ENCODE peak calls at places on chromosomes 13 and 19, in ten cellular contexts. R is activated CD4-positive, alpha-beta T cell treated with anti-CD3 and anti-CD28 coated beads, Interleukin-2, amount 50 U/mL, for 4 hours; V is AG10803; L is right cardiac atrium; F is T-cell; N is transverse colon; T is ovary; G is HT1080; Y is GM10248; I is neuronal stem cell. S is an unnamed sample.

GRCh38 chr19:51129716-51130115 is 5.0 kb downstream of the SIGLEC9 start:
- DNase-seq in T (no peak), F (no peak), I (no peak), L (no peak), N (no peak), R (no peak), Y (no peak), G (no peak), V (no peak), S (no peak)

GRCh38 chr19:46715620-46716012 is 1.3 kb downstream of the PRKD2 start:
- DNase-seq in G (no peak), F (no peak), Y (no peak), T (no peak), N (no peak), R (no peak), V (no peak), L (peak), I (no peak), S (no peak)

GRCh38 chr19:36152061-36152885 is at the start of gene COX7A1:
- DNase-seq in T (peak), G (no peak), I (no peak), N (peak), V (peak), R (no peak), Y (peak), F (no peak), L (peak), S (peak)

GRCh38 chr19:44846455-44847143 is 502 bp downstream of the NECTIN2 start:
- DNase-seq in V (peak), T (peak), I (peak), N (peak), R (no peak), L (peak), F (no peak), Y (peak), G (no peak), S (no peak)

GRCh38 chr19:19461306-19461670 is 54.1 kb downstream of the TSSK6 start:
- DNase-seq in R (no peak), N (no peak), F (no peak), I (no peak), G (no peak), V (no peak), Y (no peak), T (no peak), L (no peak), S (no peak)

GRCh38 chr13:49560270-49561063 is 24.9 kb downstream of the RCBTB1 start:
- DNase-seq in G (no peak), Y (no peak), F (no peak), I (no peak), N (peak), R (no peak), V (no peak), L (peak), T (no peak), S (no peak)

GRCh38 chr19:10503002-10503789 is at the start of gene KEAP1:
- DNase-seq in G (peak), Y (no peak), F (no peak), V (peak), N (peak), R (no peak), I (peak), T (peak), L (peak), S (peak)

GRCh38 chr19:11784356-11784755 is 14.0 kb upstream of the ZNF491 start:
- DNase-seq in L (no peak), T (no peak), I (no peak), V (no peak), N (no peak), R (no peak), Y (no peak), F (no peak), G (no peak), S (no peak)

GRCh38 chr19:17125728-17126677 is 50.4 kb downstream of the MYO9B start:
- DNase-seq in R (peak), V (no peak), I (no peak), L (peak), F (peak), N (peak), Y (peak), T (no peak), G (no peak), S (no peak)

GRCh38 chr19:55676384-55676783 is 1.4 kb downstream of the EPN1 start:
- DNase-seq in Y (no peak), F (no peak), V (peak), T (peak), L (peak), N (no peak), G (no peak), I (no peak), R (no peak), S (no peak)

GRCh38 chr13:29946093-29946492 is 95.7 kb upstream of the UBL3 start:
- DNase-seq in I (no peak), G (no peak), R (no peak), T (no peak), V (no peak), L (no peak), Y (no peak), F (no peak), N (no peak), S (no peak)

S was measured in retina.